ENCODE peak calls at places on chromosomes 12 and 14, in five cellular contexts. W is NCI-H1092; D is fibroblast of lung; I is mucosa of gallbladder; L is effector CD8-positive, alpha-beta T cell. M is an unnamed sample.
A peak's percentile ranks its signal among the peaks of the same experiment; 100 is the strongest.

GRCh38 chr12:115185529-115185928 is 501.6 kb upstream of the TBX3 start:
- DNase-seq in D (no peak), W (no peak), I (no peak), L (no peak), M (no peak)

GRCh38 chr12:123132951-123133619 is 17.8 kb downstream of the PITPNM2 start:
- DNase-seq in I (no peak), L (no peak), D (no peak), W (no peak), M (peak; percentile 32)

GRCh38 chr14:103074699-103075341 is 9.2 kb upstream of the LBHD2 start:
- DNase-seq in L (no peak), W (no peak), D (no peak), I (peak; percentile 56), M (no peak)

GRCh38 chr14:100860556-100861187 is 34.8 kb downstream of the MEG3 start:
- DNase-seq in D (no peak), I (no peak), L (no peak), W (no peak), M (no peak)

GRCh38 chr12:108561852-108562347 is 496 bp upstream of the ISCU start:
- DNase-seq in W (no peak), L (no peak), D (no peak), I (no peak), M (peak; percentile 49)

GRCh38 chr12:127108360-127109215 is 1158.4 kb upstream of the TMEM132C start:
- DNase-seq in I (peak; percentile 56), L (no peak), W (peak; percentile 7), D (peak; percentile 37), M (peak; percentile 56)

GRCh38 chr12:20044836-20045235 is 323.5 kb upstream of the PDE3A start:
- DNase-seq in L (no peak), D (peak; percentile 54), W (no peak), I (no peak), M (no peak)

GRCh38 chr14:63855272-63855671 is 2.5 kb downstream of the SYNE2 start:
- DNase-seq in I (no peak), W (no peak), L (no peak), D (no peak), M (no peak)

GRCh38 chr14:105840266-105841021 is 314.1 kb downstream of the TMEM121 start:
- DNase-seq in L (no peak), I (no peak), W (no peak), D (no peak), M (no peak)

GRCh38 chr14:91113829-91114078 is at the start of gene DGLUCY:
- DNase-seq in L (no peak), I (peak; percentile 73), D (peak; percentile 79), W (peak; percentile 77), M (peak; percentile 77)

GRCh38 chr12:26782372-26783132 is 50.4 kb downstream of the ITPR2 start:
- DNase-seq in W (no peak), D (no peak), I (no peak), L (no peak), M (no peak)

GRCh38 chr14:24428628-24429394 is 657 bp downstream of the CBLN3 start:
- DNase-seq in I (peak; percentile 9), L (no peak), W (no peak), D (no peak), M (no peak)

GRCh38 chr14:68297871-68298468 is 478.4 kb downstream of the RAD51B start:
- DNase-seq in D (peak; percentile 62), L (no peak), W (no peak), I (no peak), M (no peak)

GRCh38 chr12:53972152-53972702 is 699 bp upstream of the HOXC11 start:
- DNase-seq in L (no peak), D (no peak), W (no peak), I (no peak), M (no peak)

GRCh38 chr14:54374117-54374884 is 22.5 kb upstream of the CDKN3 start:
- DNase-seq in W (no peak), I (no peak), L (no peak), D (peak; percentile 43), M (no peak)

GRCh38 chr12:53868516-53868986 is 70.1 kb upstream of the HOXC13 start:
- DNase-seq in L (no peak), W (no peak), I (no peak), D (no peak), M (no peak)

GRCh38 chr14:39050389-39050788 is 52.6 kb downstream of the SEC23A start:
- DNase-seq in I (peak; percentile 17), W (no peak), L (no peak), D (peak; percentile 68), M (no peak)

GRCh38 chr14:104290756-104291122 is 152.4 kb downstream of the KIF26A start:
- DNase-seq in W (no peak), I (no peak), L (no peak), D (no peak), M (no peak)

GRCh38 chr12:62581288-62582064 is 114.8 kb downstream of the MON2 start:
- DNase-seq in W (peak; percentile 0), I (no peak), L (no peak), D (peak; percentile 79), M (peak; percentile 46)

GRCh38 chr12:46523863-46524770 is 151.5 kb upstream of the SLC38A2 start:
- DNase-seq in I (no peak), D (peak; percentile 85), W (no peak), L (no peak), M (no peak)

GRCh38 chr12:105342464-105342863 is 12.0 kb downstream of the C12orf75 start:
- DNase-seq in I (no peak), L (no peak), W (no peak), D (no peak), M (no peak)

GRCh38 chr14:32561520-32561919 is 232.4 kb downstream of the AKAP6 start:
- DNase-seq in W (no peak), I (peak; percentile 24), L (no peak), D (no peak), M (no peak)

GRCh38 chr14:75982724-75983358 is 1.0 kb upstream of the TGFB3 start:
- DNase-seq in W (no peak), I (peak; percentile 50), L (no peak), D (peak; percentile 80), M (no peak)

GRCh38 chr12:113136128-113136989 is 798 bp upstream of the RASAL1 start:
- DNase-seq in I (no peak), W (no peak), L (peak; percentile 27), D (no peak), M (peak; percentile 52)

GRCh38 chr12:50314629-50315312 is 31.5 kb upstream of the LIMA1 start:
- DNase-seq in I (no peak), D (peak; percentile 81), L (no peak), W (peak; percentile 16), M (peak; percentile 11)

GRCh38 chr12:61023231-61023630 is 1237.0 kb upstream of the USP15 start:
- DNase-seq in I (no peak), D (no peak), L (no peak), W (no peak), M (no peak)

GRCh38 chr12:3047961-3048360 is 29.2 kb upstream of the TSPAN9 start:
- DNase-seq in D (no peak), L (no peak), W (no peak), I (no peak), M (peak; percentile 26)

GRCh38 chr12:96720363-96720705 is 186.7 kb upstream of the NEDD1 start:
- DNase-seq in W (no peak), L (no peak), D (no peak), I (no peak), M (peak; percentile 75)

M was measured in NCI-H774.